ENCODE peak calls at places on chromosomes 11 and 22, in four cellular contexts. One of them, this sample, is unnamed.

GRCh38 chr11:105334025-105334714 is 194.6 kb upstream of the CARD18 start:
- DNase-seq in tibial nerve: no peak
- DNase-seq in BE2C: no peak
- DNase-seq in EL: no peak
- DNase-seq in this sample: no peak

GRCh38 chr11:65572356-65573043 is at the start of gene FAM89B:
- DNase-seq in tibial nerve: peak
- DNase-seq in BE2C: peak
- DNase-seq in EL: peak
- DNase-seq in this sample: peak

GRCh38 chr11:27386176-27386575 is 23.2 kb upstream of the CCDC34 start:
- DNase-seq in tibial nerve: no peak
- DNase-seq in BE2C: no peak
- DNase-seq in EL: no peak
- DNase-seq in this sample: no peak

GRCh38 chr11:1298695-1299492 is 10.5 kb downstream of the TOLLIP start:
- DNase-seq in tibial nerve: peak
- DNase-seq in BE2C: no peak
- DNase-seq in EL: peak
- DNase-seq in this sample: no peak

GRCh38 chr11:7204778-7205177 is 46.9 kb upstream of the SYT9 start:
- DNase-seq in tibial nerve: no peak
- DNase-seq in BE2C: no peak
- DNase-seq in EL: peak
- DNase-seq in this sample: no peak

GRCh38 chr11:12085371-12086251 is 24.8 kb upstream of the MICAL2 start:
- DNase-seq in tibial nerve: no peak
- DNase-seq in BE2C: no peak
- DNase-seq in EL: peak
- DNase-seq in this sample: no peak

GRCh38 chr11:86990520-86990919 is 35.3 kb upstream of the FZD4 start:
- DNase-seq in tibial nerve: no peak
- DNase-seq in BE2C: no peak
- DNase-seq in EL: peak
- DNase-seq in this sample: no peak

GRCh38 chr22:17120281-17120680 is 879 bp downstream of the TMEM121B start:
- DNase-seq in tibial nerve: no peak
- DNase-seq in BE2C: no peak
- DNase-seq in EL: peak
- DNase-seq in this sample: no peak

GRCh38 chr22:48080304-48081165 is 1318.1 kb downstream of the TBC1D22A start:
- DNase-seq in tibial nerve: no peak
- DNase-seq in BE2C: no peak
- DNase-seq in EL: no peak
- DNase-seq in this sample: no peak

GRCh38 chr11:130219148-130219547 is 59.6 kb downstream of the ST14 start:
- DNase-seq in tibial nerve: no peak
- DNase-seq in BE2C: no peak
- DNase-seq in EL: no peak
- DNase-seq in this sample: no peak

GRCh38 chr11:74604311-74604710 is 11.9 kb downstream of the POLD3 start:
- DNase-seq in tibial nerve: no peak
- DNase-seq in BE2C: no peak
- DNase-seq in EL: no peak
- DNase-seq in this sample: no peak

GRCh38 chr22:17890245-17890671 is 116.0 kb upstream of the BID start:
- DNase-seq in tibial nerve: no peak
- DNase-seq in BE2C: no peak
- DNase-seq in EL: no peak
- DNase-seq in this sample: no peak

GRCh38 chr11:46582588-46582987 is 11.2 kb downstream of the AMBRA1 start:
- DNase-seq in tibial nerve: no peak
- DNase-seq in BE2C: no peak
- DNase-seq in EL: no peak
- DNase-seq in this sample: no peak

This sample was measured in WERI-Rb-1.